ENCODE peak calls at places on chromosomes 13 and 19, in nine cellular contexts. U, E, P, Q, R, N, X, L and K are unnamed samples.

GRCh38 chr13:62293081-62293480 is 877.4 kb upstream of the PCDH20 start:
- DNase-seq in U (no peak), E (peak), P (no peak), Q (peak), R (no peak), N (no peak), X (no peak), L (no peak), K (no peak)

GRCh38 chr13:91355826-91356710 is 8.6 kb downstream of the MIR17HG start:
- DNase-seq in U (no peak), E (no peak), P (no peak), Q (no peak), R (no peak), N (no peak), X (no peak), L (no peak), K (no peak)

GRCh38 chr19:15426485-15427349 is 7.9 kb upstream of the AKAP8L start:
- DNase-seq in U (no peak), E (peak), P (no peak), Q (no peak), R (no peak), N (no peak), X (no peak), L (no peak), K (no peak)

GRCh38 chr19:57267294-57267693 is 13.0 kb upstream of the ZNF460 start:
- DNase-seq in U (no peak), E (no peak), P (no peak), Q (no peak), R (no peak), N (no peak), X (no peak), L (no peak), K (no peak)

GRCh38 chr19:17052439-17052838 is 22.8 kb downstream of the HAUS8 start:
- DNase-seq in U (peak), E (peak), P (no peak), Q (peak), R (no peak), N (peak), X (no peak), L (no peak), K (no peak)

GRCh38 chr19:1072371-1073015 is 5.5 kb downstream of the ARHGAP45 start:
- DNase-seq in U (no peak), E (no peak), P (no peak), Q (no peak), R (no peak), N (no peak), X (no peak), L (no peak), K (no peak)

GRCh38 chr19:32877977-32878745 is 8.6 kb upstream of the SLC7A9 start:
- DNase-seq in U (no peak), E (no peak), P (no peak), Q (no peak), R (no peak), N (no peak), X (no peak), L (no peak), K (no peak)

GRCh38 chr19:8355631-8356402 is 8.1 kb upstream of the ANGPTL4 start:
- DNase-seq in U (peak), E (peak), P (no peak), Q (peak), R (no peak), N (no peak), X (peak), L (no peak), K (no peak)

GRCh38 chr19:43482193-43482592 is 16.8 kb upstream of the LYPD3 start:
- DNase-seq in U (no peak), E (no peak), P (no peak), Q (no peak), R (no peak), N (no peak), X (no peak), L (no peak), K (no peak)

GRCh38 chr13:68099616-68100015 is 869.5 kb upstream of the PCDH9 start:
- DNase-seq in U (no peak), E (peak), P (no peak), Q (peak), R (no peak), N (no peak), X (no peak), L (no peak), K (no peak)

GRCh38 chr19:18322318-18322758 is 538 bp downstream of the LSM4 start:
- DNase-seq in U (no peak), E (peak), P (no peak), Q (peak), R (no peak), N (peak), X (no peak), L (no peak), K (no peak)

GRCh38 chr13:113211774-113212173 is 2.4 kb downstream of the CUL4A start:
- DNase-seq in U (no peak), E (no peak), P (no peak), Q (peak), R (no peak), N (peak), X (no peak), L (no peak), K (no peak)